ENCODE peak calls at places on chromosomes 5 and 9, in five cellular contexts. U is mesendoderm, P is H9, D is IMR-90, S is trophoblast cell. V is an unnamed sample.

GRCh38 chr5:165187815-165188214 is 1682.4 kb downstream of the MAT2B start:
- DNase-seq in P (no peak), D (no peak), U (no peak), S (no peak), V (no peak)

GRCh38 chr5:50749181-50749580 is 82.7 kb downstream of the PARP8 start:
- DNase-seq in P (no peak), U (no peak), S (no peak), D (no peak), V (no peak)

GRCh38 chr9:33924978-33925797 is 108.2 kb downstream of the UBE2R2 start:
- DNase-seq in D (peak), U (peak), P (peak), S (peak), V (peak)

GRCh38 chr9:107751522-107752235 is 262.1 kb upstream of the KLF4 start:
- DNase-seq in U (peak), P (no peak), D (peak), S (peak), V (no peak)

GRCh38 chr5:112616812-112617547 is 120.7 kb upstream of the APC start:
- DNase-seq in D (no peak), U (no peak), P (no peak), S (no peak), V (no peak)

GRCh38 chr9:136953771-136954269 is 1.7 kb downstream of the LCN12 start:
- DNase-seq in D (no peak), U (no peak), P (no peak), S (no peak), V (no peak)

GRCh38 chr9:86352440-86353106 is 1.6 kb downstream of the TUT7 start:
- DNase-seq in D (no peak), S (peak), P (no peak), U (no peak), V (no peak)

GRCh38 chr5:35294976-35295375 is 64.7 kb upstream of the PRLR start:
- DNase-seq in U (peak), P (no peak), S (no peak), D (no peak), V (no peak)

GRCh38 chr9:105964171-105964570 is 269.8 kb downstream of the TMEM38B start:
- DNase-seq in D (no peak), S (no peak), P (no peak), U (no peak), V (no peak)
- H4K8ac ChIP-seq in D (no peak), S (no peak), P (no peak), U (no peak), V (no peak)

GRCh38 chr5:32280656-32281081 is 32.1 kb downstream of the MTMR12 start:
- DNase-seq in P (no peak), U (no peak), S (no peak), D (no peak), V (no peak)

GRCh38 chr5:32277782-32278181 is 35.0 kb downstream of the MTMR12 start:
- DNase-seq in D (no peak), S (no peak), U (no peak), P (no peak), V (no peak)

GRCh38 chr5:32278403-32278802 is 34.3 kb downstream of the MTMR12 start:
- DNase-seq in S (no peak), P (no peak), U (no peak), D (peak), V (no peak)

GRCh38 chr5:32279786-32280185 is 33.0 kb downstream of the MTMR12 start:
- DNase-seq in P (no peak), U (no peak), D (no peak), S (no peak), V (no peak)

DNA sequence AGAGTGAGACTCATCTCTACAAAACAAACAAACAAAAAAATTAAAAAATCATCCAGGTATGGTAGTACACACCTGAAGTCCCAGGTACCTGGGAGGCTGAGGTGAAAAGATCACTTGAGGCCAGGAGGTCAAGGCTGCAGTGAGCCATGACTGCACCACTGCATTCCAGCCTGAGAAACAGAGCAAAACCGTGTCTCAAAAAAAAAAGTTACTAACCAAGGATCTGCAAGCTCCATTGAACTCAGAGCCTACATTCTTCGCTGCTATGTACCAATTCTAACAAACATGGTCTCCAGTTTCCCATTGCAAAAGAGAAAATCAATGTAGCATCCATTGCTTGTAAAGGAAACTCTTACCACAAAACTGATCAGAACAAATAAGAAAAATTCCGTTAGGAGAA is 33.5 kb downstream of the MTMR12 start:
- DNase-seq in P (no peak), D (no peak), U (no peak), S (no peak), V (no peak)
- H4K8ac ChIP-seq in P (no peak), D (no peak), U (no peak), S (no peak), V (no peak)

GRCh38 chr9:115615821-115616665 is 498.1 kb upstream of the TNC start:
- DNase-seq in S (peak), U (peak), D (peak), P (no peak), V (no peak)

GRCh38 chr9:115616666-115617239 is 498.8 kb upstream of the TNC start:
- DNase-seq in D (no peak), U (no peak), S (no peak), P (no peak), V (no peak)

GRCh38 chr9:115614326-115614725 is 496.4 kb upstream of the TNC start:
- DNase-seq in P (no peak), S (peak), U (no peak), D (no peak), V (no peak)

DNA sequence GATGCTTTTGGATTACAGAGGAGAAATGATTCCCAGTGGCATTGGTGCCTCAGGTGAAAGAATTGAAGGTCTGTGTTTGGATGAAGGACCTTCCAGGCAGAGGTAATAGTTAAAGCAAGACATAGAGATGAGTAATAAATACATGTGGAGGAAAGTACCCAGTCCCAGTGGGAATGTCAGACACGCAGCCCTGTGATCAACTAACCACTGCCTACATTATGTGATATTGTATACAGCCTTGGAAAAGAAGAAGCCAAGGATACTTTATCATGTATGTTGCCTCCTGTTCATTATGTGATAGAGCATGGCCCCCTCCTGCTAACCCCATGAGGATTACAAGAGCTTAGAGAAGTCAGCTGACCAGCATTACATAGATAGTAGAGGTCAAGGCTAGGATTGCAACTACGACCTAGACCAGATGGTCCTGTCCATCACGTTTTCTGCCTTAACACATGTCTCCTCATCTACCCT is 497.0 kb upstream of the TNC start:
- DNase-seq in P (no peak), S (peak), U (no peak), D (peak), V (no peak)
- H4K8ac ChIP-seq in P (no peak), S (peak), U (no peak), D (peak), V (no peak)

GRCh38 chr5:132386644-132387286 is 17.3 kb downstream of the SLC22A5 start:
- DNase-seq in P (peak), D (peak), S (peak), U (peak), V (peak)
- H4K8ac ChIP-seq in P (no peak), D (peak), S (no peak), U (no peak), V (no peak)

GRCh38 chr9:117083440-117083984 is 331.3 kb downstream of the ASTN2 start:
- DNase-seq in U (no peak), S (no peak), P (no peak), D (no peak), V (no peak)
- H4K8ac ChIP-seq in U (no peak), S (no peak), P (no peak), D (no peak), V (no peak)

GRCh38 chr5:73232266-73233041 is 59.5 kb downstream of the TMEM174 start:
- DNase-seq in U (peak), D (no peak), S (no peak), P (peak), V (no peak)

GRCh38 chr5:73231245-73231778 is 58.3 kb downstream of the TMEM174 start:
- DNase-seq in U (no peak), P (no peak), D (no peak), S (no peak), V (no peak)

GRCh38 chr5:73233053-73233460 is 60.1 kb downstream of the TMEM174 start:
- DNase-seq in S (no peak), P (peak), D (no peak), U (no peak), V (no peak)

GRCh38 chr5:73234156-73234555 is 61.2 kb downstream of the TMEM174 start:
- DNase-seq in S (no peak), D (no peak), P (peak), U (no peak), V (no peak)

GRCh38 chr5:73233461-73234151 is 60.6 kb downstream of the TMEM174 start:
- DNase-seq in S (peak), U (peak), P (peak), D (no peak), V (peak)
- H4K8ac ChIP-seq in S (peak), U (no peak), P (no peak), D (peak), V (no peak)

V was measured in neuronal stem cell.